ENCODE peak calls at places on chromosomes 7 and 10, in four cellular contexts. H, I, G and Y are unnamed samples.

GRCh38 chr10:61271127-61271780 is 181.9 kb downstream of the TMEM26 start:
- DNase-seq in H (no peak), I (no peak), G (peak), Y (no peak)

GRCh38 chr7:131466735-131467365 is 89.6 kb downstream of the PODXL start:
- DNase-seq in H (no peak), I (no peak), G (no peak), Y (no peak)

GRCh38 chr7:44139311-44140010 is 1.7 kb downstream of the MYL7 start:
- DNase-seq in H (no peak), I (no peak), G (no peak), Y (no peak)

GRCh38 chr7:55325371-55325792 is 39.8 kb upstream of the LANCL2 start:
- DNase-seq in H (no peak), I (no peak), G (peak), Y (no peak)

GRCh38 chr7:44959433-44959951 is 19.3 kb downstream of the MYO1G start:
- DNase-seq in H (no peak), I (no peak), G (peak), Y (no peak)

GRCh38 chr10:100653957-100654834 is 91.2 kb upstream of the PAX2 start:
- DNase-seq in H (no peak), I (no peak), G (no peak), Y (no peak)

GRCh38 chr10:130786365-130786966 is 525.1 kb downstream of the TCERG1L start:
- DNase-seq in H (no peak), I (no peak), G (no peak), Y (no peak)

GRCh38 chr7:100132697-100133137 is 6.0 kb downstream of the MBLAC1 start:
- DNase-seq in H (peak), I (peak), G (peak), Y (no peak)

GRCh38 chr7:57182031-57182430 is 49.8 kb upstream of the ZNF479 start:
- DNase-seq in H (no peak), I (no peak), G (no peak), Y (no peak)

GRCh38 chr10:128537888-128538287 is 411.7 kb upstream of the MKI67 start:
- DNase-seq in H (no peak), I (no peak), G (no peak), Y (no peak)

GRCh38 chr10:62819521-62819920 is 3.4 kb upstream of the EGR2 start:
- DNase-seq in H (no peak), I (no peak), G (no peak), Y (no peak)

GRCh38 chr10:113924664-113925063 is 70.2 kb downstream of the NHLRC2 start:
- DNase-seq in H (no peak), I (no peak), G (no peak), Y (no peak)

GRCh38 chr10:133012573-133013359 is 70.4 kb upstream of the CFAP46 start:
- DNase-seq in H (no peak), I (no peak), G (no peak), Y (no peak)

GRCh38 chr7:132836746-132837145 is 245.1 kb downstream of the CHCHD3 start:
- DNase-seq in H (no peak), I (no peak), G (peak), Y (no peak)

GRCh38 chr7:22196429-22196828 is 160.5 kb downstream of the RAPGEF5 start:
- DNase-seq in H (no peak), I (no peak), G (no peak), Y (no peak)

GRCh38 chr7:36723951-36724664 is at the start of gene AOAH:
- DNase-seq in H (no peak), I (no peak), G (no peak), Y (peak)

GRCh38 chr10:109892885-109893284 is 30.4 kb downstream of the XPNPEP1 start:
- DNase-seq in H (no peak), I (peak), G (peak), Y (no peak)

GRCh38 chr7:151877911-151878835 is 1.3 kb upstream of the PRKAG2 start:
- DNase-seq in H (no peak), I (no peak), G (no peak), Y (no peak)

DNA sequence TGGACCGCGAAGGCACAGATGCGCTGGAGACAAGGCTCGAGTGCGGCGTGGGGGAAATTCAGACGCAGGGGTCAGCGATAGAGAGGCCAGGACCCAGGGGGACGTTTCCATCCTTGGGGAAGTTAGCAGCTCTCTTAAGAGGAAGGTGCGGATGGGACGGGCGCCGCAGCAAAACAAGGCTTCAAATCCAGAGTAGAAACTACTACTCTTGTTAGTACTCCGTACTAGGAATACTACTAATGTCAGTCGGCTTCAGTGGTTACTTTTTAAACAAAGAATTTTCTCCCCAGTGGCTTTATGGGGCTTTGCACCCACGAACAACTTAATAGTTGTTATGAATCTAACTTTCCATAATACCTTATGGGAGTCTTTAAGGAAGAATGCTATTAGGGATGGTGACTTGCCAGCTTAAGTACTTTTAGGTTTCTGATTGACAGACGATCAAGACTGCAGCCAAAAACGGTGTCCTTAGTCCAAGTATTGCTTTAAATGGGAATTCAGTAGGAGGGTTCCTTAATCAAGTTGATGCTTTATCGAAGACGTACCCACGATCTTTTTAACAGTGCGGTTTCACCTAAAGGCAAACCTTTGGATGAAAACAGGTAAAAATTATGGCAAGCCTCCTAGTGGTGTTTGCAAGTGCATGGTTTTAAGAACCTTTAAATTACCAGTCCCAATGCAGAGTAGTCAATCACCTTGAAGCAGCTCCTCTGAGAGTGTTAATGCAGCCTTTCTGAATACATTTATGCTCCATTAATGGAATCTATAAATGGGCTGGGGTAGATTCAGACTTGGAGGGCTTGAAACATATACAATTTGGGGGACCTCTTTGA is 868 bp upstream of the IDE start:
- DNase-seq in H (peak), I (no peak), G (peak), Y (no peak)
- TF ChIP-seq CTCF in H (peak), I (no peak), G (peak), Y (peak)

GRCh38 chr7:50587737-50588136 is 22.5 kb upstream of the DDC start:
- DNase-seq in H (no peak), I (no peak), G (no peak), Y (no peak)

GRCh38 chr7:50589362-50589761 is 24.2 kb upstream of the DDC start:
- DNase-seq in H (no peak), I (no peak), G (no peak), Y (no peak)

GRCh38 chr7:50590535-50590934 is 25.3 kb upstream of the DDC start:
- DNase-seq in H (no peak), I (no peak), G (no peak), Y (no peak)

GRCh38 chr7:50591098-50591479 is 25.9 kb upstream of the DDC start:
- DNase-seq in H (no peak), I (no peak), G (no peak), Y (no peak)

DNA sequence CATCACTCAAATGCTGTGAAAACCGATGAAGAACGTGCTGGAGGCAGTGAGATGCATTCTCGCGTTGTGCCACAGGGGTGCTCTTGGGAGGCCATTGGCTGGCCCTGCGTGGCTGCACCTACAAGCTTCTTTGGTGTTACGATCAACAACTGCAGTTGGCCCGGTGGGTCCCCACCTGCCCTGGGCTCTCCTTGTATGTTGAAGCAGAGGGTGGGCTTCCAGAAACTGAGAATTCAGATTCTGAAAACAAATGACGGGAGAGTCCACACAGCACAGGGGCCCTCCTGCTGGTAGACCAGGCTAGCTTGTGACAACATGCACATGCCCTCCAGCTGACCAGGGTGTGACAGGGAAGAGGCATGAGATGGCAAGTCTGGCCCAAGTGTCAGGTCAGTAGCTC is 23.7 kb upstream of the DDC start:
- DNase-seq in H (no peak), I (no peak), G (no peak), Y (no peak)
- TF ChIP-seq CTCF in H (peak), I (no peak), G (peak), Y (no peak)

DNA sequence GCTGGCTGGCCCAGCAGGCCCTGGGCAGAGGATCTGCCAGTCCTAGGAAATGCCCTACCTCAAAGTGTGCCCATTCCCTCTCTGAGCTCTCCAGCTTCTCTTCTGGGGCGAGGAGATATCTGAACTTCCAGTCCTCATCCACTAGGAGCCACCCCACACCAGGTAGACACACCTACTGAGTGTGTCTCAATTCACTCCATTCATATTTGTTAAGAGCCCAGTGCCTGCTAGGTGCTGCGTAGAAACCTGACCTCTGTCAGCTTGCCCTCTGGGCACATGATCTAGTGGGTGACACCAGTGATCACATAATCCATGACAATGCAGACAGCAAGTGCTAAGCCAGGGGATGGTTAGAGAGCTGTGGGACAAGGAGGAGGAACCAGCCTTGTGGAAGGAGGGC is 81.5 kb downstream of the COL13A1 start:
- DNase-seq in H (peak), I (no peak), G (no peak), Y (no peak)
- TF ChIP-seq CTCF in H (peak), I (peak), G (no peak), Y (peak)

GRCh38 chr7:70703785-70704184 is 428.2 kb upstream of the GALNT17 start:
- DNase-seq in H (no peak), I (no peak), G (no peak), Y (no peak)

GRCh38 chr7:70701487-70701886 is 430.5 kb upstream of the GALNT17 start:
- DNase-seq in H (no peak), I (no peak), G (no peak), Y (no peak)

GRCh38 chr7:70698219-70698832 is 433.6 kb upstream of the GALNT17 start:
- DNase-seq in H (peak), I (no peak), G (peak), Y (no peak)

GRCh38 chr7:70700935-70701425 is 431.0 kb upstream of the GALNT17 start:
- DNase-seq in H (peak), I (no peak), G (no peak), Y (no peak)

DNA sequence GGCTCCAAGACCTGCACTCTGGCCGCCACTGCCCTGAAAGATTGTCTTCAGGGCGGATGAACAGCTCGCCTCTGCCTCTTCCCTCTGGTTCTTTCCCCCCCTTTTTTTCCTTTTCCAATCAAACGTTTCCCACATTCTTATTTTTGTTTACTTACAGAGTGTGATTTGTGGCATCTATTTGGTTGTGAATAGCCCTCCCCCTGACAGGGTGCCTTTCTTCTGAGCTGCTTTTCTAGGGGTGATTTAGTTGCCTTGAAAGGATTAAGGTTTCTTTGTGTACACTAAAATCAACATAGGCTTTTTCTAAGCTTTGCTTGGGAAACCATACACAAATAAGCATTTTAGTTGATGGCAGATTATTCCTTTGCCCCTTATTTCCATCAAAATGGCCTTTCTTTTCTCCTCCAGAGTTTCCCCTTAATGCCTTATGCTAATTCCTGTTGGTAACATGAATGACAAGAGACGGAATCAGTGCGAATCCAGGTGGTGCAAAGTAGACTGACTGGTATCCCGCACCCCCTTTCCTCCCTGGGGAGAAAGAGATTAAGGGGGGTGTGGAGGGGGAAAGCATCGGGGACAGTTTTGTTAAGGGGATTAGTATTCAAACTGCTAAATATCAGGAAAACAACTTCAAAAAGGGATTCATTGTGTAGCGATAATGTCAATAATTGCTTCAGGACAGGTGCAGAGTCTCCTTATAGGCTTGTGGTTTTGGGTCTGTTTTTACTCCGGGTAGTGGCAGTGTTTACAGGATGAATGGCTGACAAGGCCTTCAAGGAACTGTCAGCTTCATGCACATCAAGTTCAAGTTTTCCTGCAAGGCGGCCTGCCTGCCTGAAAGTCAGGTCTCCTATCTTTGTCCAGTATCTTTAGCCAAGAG is 431.6 kb upstream of the GALNT17 start:
- DNase-seq in H (peak), I (no peak), G (no peak), Y (no peak)
- TF ChIP-seq CTCF in H (no peak), I (no peak), G (no peak), Y (no peak)

GRCh38 chr10:13633689-13634088 is 46.9 kb downstream of the PRPF18 start:
- DNase-seq in H (no peak), I (peak), G (no peak), Y (no peak)

GRCh38 chr10:13634207-13634606 is 47.4 kb downstream of the PRPF18 start:
- DNase-seq in H (no peak), I (no peak), G (no peak), Y (no peak)

GRCh38 chr10:13637894-13638293 is 51.1 kb downstream of the PRPF18 start:
- DNase-seq in H (no peak), I (no peak), G (no peak), Y (no peak)

GRCh38 chr10:13636776-13637175 is 50.0 kb downstream of the PRPF18 start:
- DNase-seq in H (no peak), I (no peak), G (no peak), Y (no peak)

GRCh38 chr10:13637303-13637856 is 50.6 kb downstream of the PRPF18 start:
- DNase-seq in H (no peak), I (no peak), G (no peak), Y (no peak)
- TF ChIP-seq CTCF in H (no peak), I (no peak), G (no peak), Y (no peak)

GRCh38 chr7:18873674-18874341 is 243.6 kb downstream of the TWIST1 start:
- DNase-seq in H (no peak), I (no peak), G (peak), Y (no peak)
- TF ChIP-seq CTCF in H (no peak), I (no peak), G (peak), Y (no peak)

DNA sequence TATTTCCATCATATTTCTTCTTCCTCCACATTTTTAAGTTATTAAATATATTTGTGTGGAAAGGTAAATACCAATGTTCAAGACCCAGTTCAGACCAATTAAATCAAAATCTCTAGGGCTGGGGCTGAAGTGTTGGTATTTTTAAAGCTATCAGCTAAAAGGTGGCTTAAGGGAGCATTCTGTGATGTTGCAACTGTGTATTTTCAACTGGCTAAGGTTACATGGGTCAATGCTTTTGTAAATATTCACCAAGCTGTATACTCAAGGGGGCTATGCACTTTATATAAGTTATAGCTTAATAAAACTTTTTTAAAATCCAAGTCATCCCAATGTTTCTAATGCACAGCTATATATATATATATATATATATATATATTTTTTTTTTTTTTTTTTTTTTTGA is 316.9 kb upstream of the GRM3 start:
- DNase-seq in H (no peak), I (no peak), G (no peak), Y (no peak)
- TF ChIP-seq CTCF in H (no peak), I (no peak), G (no peak), Y (no peak)

GRCh38 chr7:139721844-139722243 is 56.0 kb downstream of the HIPK2 start:
- DNase-seq in H (no peak), I (no peak), G (no peak), Y (no peak)

GRCh38 chr7:139720186-139720585 is 57.6 kb downstream of the HIPK2 start:
- DNase-seq in H (no peak), I (no peak), G (no peak), Y (no peak)

GRCh38 chr7:139721417-139721816 is 56.4 kb downstream of the HIPK2 start:
- DNase-seq in H (no peak), I (no peak), G (no peak), Y (no peak)

GRCh38 chr7:139722604-139723003 is 55.2 kb downstream of the HIPK2 start:
- DNase-seq in H (no peak), I (no peak), G (no peak), Y (no peak)

DNA sequence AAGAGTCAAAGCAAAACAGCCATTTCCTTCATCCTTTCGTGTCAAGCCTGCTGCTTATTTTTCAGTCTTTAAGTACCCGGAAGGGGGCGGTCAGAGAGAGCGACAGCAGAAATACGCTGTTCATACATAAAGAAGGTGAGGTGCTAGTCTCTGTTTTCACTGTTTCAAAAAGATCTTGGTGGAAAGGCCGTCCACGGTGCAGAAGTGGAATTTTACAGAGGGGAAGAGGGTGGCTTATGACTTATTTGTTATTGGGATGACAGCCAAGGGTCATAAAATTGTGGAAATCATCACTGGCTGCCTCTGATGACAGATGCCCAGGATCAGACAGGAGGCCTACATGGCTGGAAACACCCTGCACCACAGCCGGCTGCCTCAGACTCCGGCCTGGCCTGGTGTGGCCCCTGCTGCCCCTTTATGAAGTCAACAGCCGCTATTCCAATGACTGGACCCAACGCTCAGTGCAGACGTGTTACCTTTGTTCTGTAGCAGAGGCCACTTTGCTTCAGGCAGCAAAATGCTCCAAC is 57.0 kb downstream of the HIPK2 start:
- DNase-seq in H (no peak), I (peak), G (peak), Y (no peak)
- TF ChIP-seq CTCF in H (no peak), I (no peak), G (no peak), Y (no peak)

GRCh38 chr10:88221616-88222015 is 358.2 kb downstream of the PTEN start:
- DNase-seq in H (no peak), I (no peak), G (no peak), Y (no peak)
- TF ChIP-seq CTCF in H (no peak), I (no peak), G (no peak), Y (no peak)